ENCODE peak calls at places on chromosome 12, in four cellular contexts. R, N, S and J are unnamed samples.

GRCh38 chr12:89494411-89495231 is 30.0 kb downstream of the GALNT4 start:
- DNase-seq in S (no peak), N (no peak), R (no peak), J (no peak)

GRCh38 chr12:22684526-22685118 is 59.7 kb downstream of the ETNK1 start:
- DNase-seq in N (no peak), S (no peak), R (peak; percentile 73), J (peak; percentile 71)

GRCh38 chr12:10095971-10096370 is 2.8 kb downstream of the CLEC1A start:
- DNase-seq in S (no peak), N (no peak), R (no peak), J (no peak)

GRCh38 chr12:10636611-10637010 is 23.2 kb upstream of the MAGOHB start:
- DNase-seq in S (no peak), N (no peak), R (no peak), J (no peak)

GRCh38 chr12:103475073-103475472 is 20.7 kb downstream of the C12orf42 start:
- DNase-seq in S (no peak), R (no peak), N (no peak), J (no peak)

GRCh38 chr12:23098110-23099049 is 473.4 kb downstream of the ETNK1 start:
- DNase-seq in R (no peak), N (no peak), S (no peak), J (no peak)

GRCh38 chr12:115762934-115763333 is 514.6 kb downstream of the MED13L start:
- DNase-seq in S (no peak), R (no peak), N (no peak), J (no peak)

GRCh38 chr12:51531284-51531981 is 59.6 kb upstream of the SCN8A start:
- DNase-seq in N (no peak), S (no peak), R (no peak), J (no peak)

GRCh38 chr12:25241171-25242020 is 9.3 kb downstream of the KRAS start:
- DNase-seq in N (no peak), R (peak; percentile 67), S (no peak), J (peak; percentile 55)

GRCh38 chr12:30197392-30198047 is 413.8 kb upstream of the TMTC1 start:
- DNase-seq in R (no peak), S (no peak), N (no peak), J (no peak)

GRCh38 chr12:52197371-52198231 is 5.8 kb upstream of the KRT80 start:
- DNase-seq in R (no peak), S (no peak), N (no peak), J (no peak)

GRCh38 chr12:868722-869121 is 80.8 kb downstream of the RAD52 start:
- DNase-seq in N (no peak), R (peak; percentile 15), S (no peak), J (no peak)

GRCh38 chr12:122422769-122423257 is 344 bp upstream of the CLIP1 start:
- DNase-seq in N (peak; percentile 15), S (peak; percentile 31), R (peak; percentile 56), J (peak; percentile 49)

GRCh38 chr12:12560587-12561304 is 1.9 kb downstream of the DUSP16 start:
- DNase-seq in R (peak; percentile 73), N (peak; percentile 56), S (peak; percentile 27), J (peak; percentile 74)

GRCh38 chr12:132204064-132204821 is 60.0 kb downstream of the NOC4L start:
- DNase-seq in R (no peak), N (no peak), S (no peak), J (no peak)

GRCh38 chr12:128844031-128844635 is 9.1 kb upstream of the GLT1D1 start:
- DNase-seq in S (no peak), R (no peak), N (no peak), J (no peak)

GRCh38 chr12:108440736-108441135 is 74.3 kb upstream of the FICD start:
- DNase-seq in S (no peak), R (no peak), N (no peak), J (no peak)

GRCh38 chr12:94941440-94941862 is 62.0 kb downstream of the NDUFA12 start:
- DNase-seq in N (no peak), R (peak; percentile 91), S (no peak), J (peak; percentile 84)

GRCh38 chr12:131050463-131051154 is 96.9 kb downstream of the ADGRD1 start:
- DNase-seq in R (peak; percentile 2), S (no peak), N (no peak), J (no peak)

GRCh38 chr12:31471823-31472222 is 119.1 kb downstream of the DENND5B start:
- DNase-seq in S (no peak), N (no peak), R (no peak), J (no peak)

GRCh38 chr12:27999970-28000369 is 27.4 kb upstream of the PTHLH start:
- DNase-seq in N (no peak), S (no peak), R (no peak), J (no peak)

GRCh38 chr12:97308576-97309198 is 153.9 kb upstream of the RMST start:
- DNase-seq in S (no peak), R (peak; percentile 79), N (no peak), J (peak; percentile 77)

GRCh38 chr12:56634837-56635538 is 4.9 kb upstream of the BAZ2A start:
- DNase-seq in S (peak; percentile 68), N (peak; percentile 51), R (peak; percentile 74), J (peak; percentile 70)

GRCh38 chr12:16307843-16308475 is 30.5 kb upstream of the SLC15A5 start:
- DNase-seq in N (no peak), R (no peak), S (no peak), J (no peak)

GRCh38 chr12:53325539-53326061 is 4.2 kb upstream of the AAAS start:
- DNase-seq in S (peak; percentile 77), R (peak; percentile 44), N (peak; percentile 21), J (peak; percentile 20)

GRCh38 chr12:26277511-26278246 is 82.3 kb downstream of the SSPN start:
- DNase-seq in R (no peak), S (no peak), N (no peak), J (no peak)